ENCODE peak calls at places on chromosomes 6 and 20, in ten cellular contexts. E is GM23338, Q is brain microvascular endothelial cell, M is fibroblast of the aortic adventitia, C is heart right ventricle, S is colonic mucosa, D is AG04450, I is PC-3, V is OCI-LY7, O is heart left ventricle. U is an unnamed sample.

GRCh38 chr20:63639093-63639860 is 12.4 kb upstream of the GMEB2 start:
- DNase-seq in E (no peak), Q (no peak), M (no peak), C (peak; percentile 69), S (peak; percentile 38), D (no peak), I (no peak), V (peak; percentile 89), O (peak; percentile 70), U (no peak)

GRCh38 chr6:98047881-98048280 is 764.9 kb upstream of the MMS22L start:
- DNase-seq in E (no peak), Q (no peak), M (no peak), C (no peak), S (no peak), D (no peak), I (no peak), V (no peak), O (no peak), U (no peak)

GRCh38 chr20:52500150-52500549 is 308.6 kb upstream of the ZFP64 start:
- DNase-seq in E (peak; percentile 4), Q (no peak), M (no peak), C (no peak), S (no peak), D (no peak), I (no peak), V (no peak), O (no peak), U (no peak)

GRCh38 chr6:125985967-125986294 is 409 bp upstream of the TRMT11 start:
- DNase-seq in E (no peak), Q (no peak), M (no peak), C (no peak), S (no peak), D (no peak), I (no peak), V (no peak), O (no peak), U (no peak)

GRCh38 chr20:12535770-12536169 is 473.0 kb upstream of the SPTLC3 start:
- DNase-seq in E (peak; percentile 42), Q (no peak), M (no peak), C (no peak), S (no peak), D (no peak), I (no peak), V (no peak), O (no peak), U (no peak)

GRCh38 chr6:15876406-15876805 is 213.6 kb upstream of the DTNBP1 start:
- DNase-seq in E (no peak), Q (peak; percentile 54), M (no peak), C (no peak), S (no peak), D (no peak), I (peak; percentile 95), V (no peak), O (no peak), U (peak; percentile 57)

GRCh38 chr20:10322073-10323012 is 103.7 kb downstream of the SNAP25 start:
- DNase-seq in E (no peak), Q (no peak), M (no peak), C (no peak), S (no peak), D (no peak), I (peak; percentile 32), V (no peak), O (no peak), U (no peak)

GRCh38 chr20:63422653-63423052 is 49.8 kb downstream of the KCNQ2 start:
- DNase-seq in E (no peak), Q (no peak), M (no peak), C (no peak), S (no peak), D (no peak), I (no peak), V (no peak), O (no peak), U (no peak)

DNA sequence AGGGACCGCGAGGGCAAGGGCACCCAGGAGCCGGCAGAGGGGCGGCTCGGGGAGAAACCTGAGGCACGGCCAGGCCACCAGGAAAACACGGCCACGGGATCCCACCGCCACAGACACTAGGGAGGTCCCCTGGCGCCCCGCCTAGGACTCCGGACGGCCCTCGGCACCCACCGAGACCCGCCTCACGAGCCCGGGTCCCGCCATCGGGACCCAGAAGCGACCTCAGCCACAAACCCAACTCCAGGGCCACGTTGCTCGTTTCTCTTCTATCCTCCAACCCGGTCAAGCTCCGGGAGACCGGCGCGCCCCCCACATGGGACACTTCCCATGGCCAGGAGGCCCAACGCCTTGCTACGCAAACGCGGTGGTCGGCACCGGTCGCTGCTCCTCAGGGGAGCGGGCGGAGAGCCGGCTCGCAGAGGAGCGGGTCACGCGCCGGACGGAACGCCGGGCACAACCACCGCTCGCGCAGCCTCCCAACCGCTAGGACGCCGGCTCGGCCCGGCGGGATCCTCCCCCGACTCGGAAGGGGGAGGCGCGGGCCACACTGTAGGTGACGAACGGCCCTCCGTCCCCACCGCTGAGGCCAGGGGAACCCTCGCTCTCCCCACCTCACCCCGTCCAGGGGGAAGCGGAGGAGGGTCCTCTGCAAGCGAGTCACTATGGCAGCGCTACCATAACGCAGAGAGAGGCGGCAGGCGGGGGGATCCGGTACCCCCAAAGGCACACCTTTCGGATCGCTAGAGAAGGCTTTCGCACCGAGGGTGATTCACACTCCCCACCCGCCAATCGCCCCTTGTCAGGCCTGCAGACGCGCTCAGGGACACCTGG is 1514.1 kb upstream of the DEFB115 start:
- DNase-seq in E (no peak), Q (no peak), M (no peak), C (no peak), S (no peak), D (no peak), I (no peak), V (no peak), O (no peak), U (no peak)
- H3K4me3 ChIP-seq in E (no peak overlapping the region), Q (no peak overlapping the region), M (no peak overlapping the region), C (no peak overlapping the region), S (no peak overlapping the region), D (no peak overlapping the region), I (no peak overlapping the region), V (no peak overlapping the region), O (no peak overlapping the region), U (no peak overlapping the region)

GRCh38 chr6:17421406-17421805 is 28.0 kb downstream of the CAP2 start:
- DNase-seq in E (no peak), Q (no peak), M (no peak), C (no peak), S (no peak), D (no peak), I (no peak), V (no peak), O (no peak), U (no peak)

GRCh38 chr6:17423018-17423417 is 29.6 kb downstream of the CAP2 start:
- DNase-seq in E (no peak), Q (no peak), M (peak; percentile 12), C (no peak), S (no peak), D (no peak), I (no peak), V (no peak), O (no peak), U (no peak)

GRCh38 chr6:17419189-17419575 is 25.8 kb downstream of the CAP2 start:
- DNase-seq in E (no peak), Q (no peak), M (no peak), C (no peak), S (no peak), D (no peak), I (no peak), V (no peak), O (no peak), U (no peak)

GRCh38 chr6:17417817-17418216 is 24.4 kb downstream of the CAP2 start:
- DNase-seq in E (peak; percentile 76), Q (peak; percentile 90), M (peak; percentile 77), C (no peak), S (no peak), D (peak; percentile 75), I (peak; percentile 95), V (no peak), O (no peak), U (no peak)

GRCh38 chr6:17418281-17419188 is 25.1 kb downstream of the CAP2 start:
- DNase-seq in E (no peak), Q (peak; percentile 77), M (peak; percentile 49), C (no peak), S (no peak), D (no peak), I (peak; percentile 70), V (no peak), O (no peak), U (no peak)
- TF ChIP-seq CTCF in E (no peak), Q (no peak), M (no peak), C (no peak), S (no peak), D (no peak), I (no peak), V (no peak), O (no peak), U (no peak)

DNA sequence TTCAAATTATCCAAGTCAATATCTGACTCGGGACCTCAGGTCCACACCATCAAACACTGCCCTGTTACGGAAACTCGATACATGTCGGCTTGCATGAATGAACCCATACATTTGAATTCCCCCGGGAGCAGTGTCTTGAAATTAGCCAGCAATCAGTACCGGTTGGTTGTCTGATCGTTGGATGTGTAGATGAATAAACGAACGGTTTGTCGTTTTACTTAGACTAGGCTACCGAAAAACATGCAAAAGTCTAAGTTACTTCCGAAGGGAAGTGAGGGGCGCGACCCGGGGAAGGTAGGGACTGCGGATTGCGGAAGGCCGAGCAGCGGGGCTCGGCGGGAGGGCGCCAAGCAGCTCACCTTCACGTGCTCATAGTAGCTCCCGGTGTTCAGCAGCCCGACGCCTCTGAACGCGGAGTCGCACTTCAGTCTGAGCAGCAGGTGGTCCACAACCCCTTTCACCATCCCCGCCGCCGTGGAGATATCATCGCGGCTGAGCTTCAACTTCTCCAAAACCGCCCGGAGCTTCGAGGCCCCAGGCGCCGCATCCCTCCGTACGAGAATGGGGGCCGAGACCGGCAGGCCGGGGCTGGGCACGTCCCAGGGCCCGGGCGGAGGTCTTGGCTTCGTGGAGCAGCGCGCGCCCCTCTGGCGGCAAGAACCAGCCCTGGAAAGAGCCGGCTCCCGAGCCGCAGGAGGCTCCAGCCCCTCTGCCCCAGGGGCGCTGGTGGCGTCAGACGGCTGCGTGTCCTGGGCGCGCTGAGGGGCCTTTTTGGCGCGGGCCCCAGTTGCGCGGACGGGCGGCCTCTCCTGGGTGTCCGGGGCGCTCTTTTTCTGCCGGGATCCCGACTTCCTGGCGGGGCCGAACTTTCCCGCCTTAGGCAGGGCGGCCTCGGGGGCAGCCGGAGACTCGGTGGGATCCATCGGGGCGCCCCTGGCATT is 661 bp downstream of the CGAS start:
- DNase-seq in E (peak; percentile 70), Q (peak; percentile 25), M (peak; percentile 61), C (peak; percentile 46), S (peak; percentile 44), D (no peak), I (peak; percentile 35), V (peak; percentile 29), O (peak; percentile 38), U (peak; percentile 82)
- H3K4me3 ChIP-seq in E (peak overlapping the region; percentile 65), Q (peak overlapping the region; percentile 67), M (peak overlapping the region; percentile 76), C (peak overlapping the region; percentile 77), S (peak overlapping the region; percentile 82), D (peak overlapping the region; percentile 65), I (peak overlapping the region; percentile 99), V (peak overlapping the region; percentile 34), O (peak overlapping the region; percentile 44), U (peak overlapping the region; percentile 83)

GRCh38 chr6:2751871-2752270 is 1.1 kb upstream of the MYLK4 start:
- DNase-seq in E (no peak), Q (no peak), M (no peak), C (no peak), S (no peak), D (no peak), I (no peak), V (no peak), O (no peak), U (no peak)

GRCh38 chr6:2748183-2748582 is 2.5 kb downstream of the MYLK4 start:
- DNase-seq in E (no peak), Q (no peak), M (no peak), C (peak; percentile 37), S (no peak), D (no peak), I (no peak), V (no peak), O (no peak), U (no peak)

GRCh38 chr6:2752477-2753115 is 1.9 kb upstream of the MYLK4 start:
- DNase-seq in E (no peak), Q (no peak), M (no peak), C (no peak), S (no peak), D (no peak), I (peak; percentile 76), V (no peak), O (no peak), U (no peak)

GRCh38 chr6:2750832-2751231 is at the start of gene MYLK4:
- DNase-seq in E (no peak), Q (no peak), M (no peak), C (no peak), S (no peak), D (no peak), I (no peak), V (no peak), O (no peak), U (no peak)

GRCh38 chr6:2749972-2750600 is 636 bp downstream of the MYLK4 start:
- DNase-seq in E (peak; percentile 71), Q (peak; percentile 51), M (peak; percentile 76), C (peak; percentile 46), S (peak; percentile 71), D (no peak), I (peak; percentile 83), V (peak; percentile 73), O (no peak), U (no peak)
- TF ChIP-seq CTCF in E (peak; percentile 74), Q (peak; percentile 91), M (peak; percentile 79), C (peak; percentile 85), S (peak; percentile 87), D (peak; percentile 87), I (peak; percentile 91), V (peak; percentile 99), O (peak; percentile 94), U (peak; percentile 83)

U was measured in GM06990.